ENCODE peak calls at places on chromosomes 6 and 20, in six cellular contexts. One of them, this sample, is unnamed.
A peak's percentile ranks its signal among the peaks of the same experiment; 100 is the strongest.

GRCh38 chr20:36421641-36422040 is 115.5 kb downstream of the DLGAP4 start:
- DNase-seq in CD8-positive, alpha-beta memory T cell: no peak
- DNase-seq in ovary: no peak
- DNase-seq in cardiac muscle cell: no peak
- DNase-seq in naive thymus-derived CD4-positive, alpha-beta T cell: no peak
- DNase-seq in aorta: no peak
- DNase-seq in this sample: no peak

GRCh38 chr6:131946992-131947955 is 3.9 kb downstream of the CCN2 start:
- DNase-seq in CD8-positive, alpha-beta memory T cell: no peak
- DNase-seq in naive thymus-derived CD4-positive, alpha-beta T cell: no peak
- DNase-seq in cardiac muscle cell: no peak
- DNase-seq in ovary: no peak
- DNase-seq in aorta: no peak
- DNase-seq in this sample: no peak

GRCh38 chr6:79180082-79180481 is 54.4 kb downstream of the HMGN3 start:
- DNase-seq in cardiac muscle cell: no peak
- DNase-seq in naive thymus-derived CD4-positive, alpha-beta T cell: no peak
- DNase-seq in aorta: no peak
- DNase-seq in ovary: no peak
- DNase-seq in CD8-positive, alpha-beta memory T cell: no peak
- DNase-seq in this sample: peak; percentile 13

GRCh38 chr6:167721291-167721690 is 105.4 kb upstream of the AFDN start:
- DNase-seq in ovary: no peak
- DNase-seq in aorta: no peak
- DNase-seq in CD8-positive, alpha-beta memory T cell: no peak
- DNase-seq in cardiac muscle cell: no peak
- DNase-seq in naive thymus-derived CD4-positive, alpha-beta T cell: no peak
- DNase-seq in this sample: no peak

GRCh38 chr6:113856011-113856551 is 1.1 kb upstream of the MARCKS start:
- DNase-seq in CD8-positive, alpha-beta memory T cell: peak; percentile 7
- DNase-seq in aorta: peak; percentile 45
- DNase-seq in ovary: peak; percentile 9
- DNase-seq in naive thymus-derived CD4-positive, alpha-beta T cell: no peak
- DNase-seq in cardiac muscle cell: peak; percentile 54
- DNase-seq in this sample: no peak

GRCh38 chr6:128208851-128209580 is 308.2 kb upstream of the THEMIS start:
- DNase-seq in CD8-positive, alpha-beta memory T cell: no peak
- DNase-seq in aorta: no peak
- DNase-seq in naive thymus-derived CD4-positive, alpha-beta T cell: no peak
- DNase-seq in cardiac muscle cell: no peak
- DNase-seq in ovary: no peak
- DNase-seq in this sample: no peak

GRCh38 chr6:57294829-57295228 is 22.6 kb upstream of the PRIM2 start:
- DNase-seq in naive thymus-derived CD4-positive, alpha-beta T cell: no peak
- DNase-seq in aorta: peak; percentile 63
- DNase-seq in CD8-positive, alpha-beta memory T cell: no peak
- DNase-seq in ovary: no peak
- DNase-seq in cardiac muscle cell: no peak
- DNase-seq in this sample: no peak

GRCh38 chr20:1894951-1895673 is at the start of gene SIRPA:
- DNase-seq in naive thymus-derived CD4-positive, alpha-beta T cell: no peak
- DNase-seq in CD8-positive, alpha-beta memory T cell: no peak
- DNase-seq in cardiac muscle cell: peak; percentile 80
- DNase-seq in ovary: peak; percentile 77
- DNase-seq in aorta: peak; percentile 80
- DNase-seq in this sample: peak; percentile 55

GRCh38 chr6:129264480-129265045 is 381.6 kb downstream of the LAMA2 start:
- DNase-seq in aorta: no peak
- DNase-seq in naive thymus-derived CD4-positive, alpha-beta T cell: no peak
- DNase-seq in cardiac muscle cell: no peak
- DNase-seq in CD8-positive, alpha-beta memory T cell: no peak
- DNase-seq in ovary: no peak
- DNase-seq in this sample: no peak

GRCh38 chr6:168127384-168127868 is 48.4 kb upstream of the FRMD1 start:
- DNase-seq in cardiac muscle cell: no peak
- DNase-seq in naive thymus-derived CD4-positive, alpha-beta T cell: no peak
- DNase-seq in aorta: no peak
- DNase-seq in ovary: no peak
- DNase-seq in CD8-positive, alpha-beta memory T cell: no peak
- DNase-seq in this sample: no peak

GRCh38 chr6:111871725-111872520 is 1.3 kb downstream of the FYN start:
- DNase-seq in CD8-positive, alpha-beta memory T cell: peak; percentile 52
- DNase-seq in aorta: no peak
- DNase-seq in ovary: peak; percentile 17
- DNase-seq in naive thymus-derived CD4-positive, alpha-beta T cell: peak; percentile 52
- DNase-seq in cardiac muscle cell: peak; percentile 45
- DNase-seq in this sample: peak; percentile 38

GRCh38 chr6:28941681-28942448 is 18.1 kb upstream of the TRIM27 start:
- DNase-seq in CD8-positive, alpha-beta memory T cell: no peak
- DNase-seq in cardiac muscle cell: peak; percentile 60
- DNase-seq in aorta: no peak
- DNase-seq in naive thymus-derived CD4-positive, alpha-beta T cell: no peak
- DNase-seq in ovary: no peak
- DNase-seq in this sample: peak; percentile 79

GRCh38 chr6:16205377-16206144 is 32.8 kb upstream of the GMPR start:
- DNase-seq in cardiac muscle cell: no peak
- DNase-seq in ovary: no peak
- DNase-seq in CD8-positive, alpha-beta memory T cell: no peak
- DNase-seq in aorta: no peak
- DNase-seq in naive thymus-derived CD4-positive, alpha-beta T cell: no peak
- DNase-seq in this sample: no peak

GRCh38 chr20:16349518-16350295 is 223.5 kb downstream of the KIF16B start:
- DNase-seq in naive thymus-derived CD4-positive, alpha-beta T cell: no peak
- DNase-seq in ovary: no peak
- DNase-seq in cardiac muscle cell: no peak
- DNase-seq in CD8-positive, alpha-beta memory T cell: no peak
- DNase-seq in aorta: no peak
- DNase-seq in this sample: no peak

GRCh38 chr20:59495894-59496510 is 108.3 kb upstream of the PHACTR3 start:
- DNase-seq in aorta: peak; percentile 64
- DNase-seq in CD8-positive, alpha-beta memory T cell: peak; percentile 41
- DNase-seq in naive thymus-derived CD4-positive, alpha-beta T cell: peak; percentile 63
- DNase-seq in cardiac muscle cell: peak; percentile 80
- DNase-seq in ovary: peak; percentile 13
- DNase-seq in this sample: peak; percentile 42

GRCh38 chr20:33944914-33945313 is 48.8 kb upstream of the RALY start:
- DNase-seq in naive thymus-derived CD4-positive, alpha-beta T cell: no peak
- DNase-seq in ovary: no peak
- DNase-seq in CD8-positive, alpha-beta memory T cell: no peak
- DNase-seq in cardiac muscle cell: no peak
- DNase-seq in aorta: no peak
- DNase-seq in this sample: no peak

GRCh38 chr6:148438593-148438992 is 96.0 kb downstream of the SASH1 start:
- DNase-seq in ovary: no peak
- DNase-seq in aorta: no peak
- DNase-seq in CD8-positive, alpha-beta memory T cell: no peak
- DNase-seq in cardiac muscle cell: no peak
- DNase-seq in naive thymus-derived CD4-positive, alpha-beta T cell: no peak
- DNase-seq in this sample: no peak

GRCh38 chr6:170420264-170420663 is 113.7 kb downstream of the FAM120B start:
- DNase-seq in cardiac muscle cell: no peak
- DNase-seq in aorta: no peak
- DNase-seq in CD8-positive, alpha-beta memory T cell: no peak
- DNase-seq in naive thymus-derived CD4-positive, alpha-beta T cell: no peak
- DNase-seq in ovary: no peak
- DNase-seq in this sample: no peak

GRCh38 chr6:147382945-147383554 is 125.4 kb upstream of the SAMD5 start:
- DNase-seq in ovary: no peak
- DNase-seq in cardiac muscle cell: peak; percentile 37
- DNase-seq in naive thymus-derived CD4-positive, alpha-beta T cell: no peak
- DNase-seq in CD8-positive, alpha-beta memory T cell: no peak
- DNase-seq in aorta: no peak
- DNase-seq in this sample: peak; percentile 27

GRCh38 chr6:38671885-38672467 is 31.0 kb downstream of the GLO1 start:
- DNase-seq in ovary: no peak
- DNase-seq in CD8-positive, alpha-beta memory T cell: peak; percentile 29
- DNase-seq in naive thymus-derived CD4-positive, alpha-beta T cell: peak; percentile 32
- DNase-seq in cardiac muscle cell: peak; percentile 68
- DNase-seq in aorta: no peak
- DNase-seq in this sample: peak; percentile 58

GRCh38 chr20:1491281-1491840 is at the start of gene SIRPB2:
- DNase-seq in CD8-positive, alpha-beta memory T cell: no peak
- DNase-seq in cardiac muscle cell: no peak
- DNase-seq in aorta: peak; percentile 78
- DNase-seq in naive thymus-derived CD4-positive, alpha-beta T cell: no peak
- DNase-seq in ovary: no peak
- DNase-seq in this sample: no peak

GRCh38 chr20:64058536-64058935 is 4.5 kb upstream of the TCEA2 start:
- DNase-seq in CD8-positive, alpha-beta memory T cell: no peak
- DNase-seq in aorta: no peak
- DNase-seq in cardiac muscle cell: no peak
- DNase-seq in naive thymus-derived CD4-positive, alpha-beta T cell: no peak
- DNase-seq in ovary: no peak
- DNase-seq in this sample: no peak

GRCh38 chr20:53099851-53100250 is 127.7 kb downstream of the TSHZ2 start:
- DNase-seq in ovary: no peak
- DNase-seq in naive thymus-derived CD4-positive, alpha-beta T cell: no peak
- DNase-seq in CD8-positive, alpha-beta memory T cell: no peak
- DNase-seq in cardiac muscle cell: no peak
- DNase-seq in aorta: no peak
- DNase-seq in this sample: no peak

GRCh38 chr20:3843490-3843889 is 3.1 kb upstream of the MAVS start:
- DNase-seq in cardiac muscle cell: no peak
- DNase-seq in ovary: no peak
- DNase-seq in aorta: no peak
- DNase-seq in CD8-positive, alpha-beta memory T cell: no peak
- DNase-seq in naive thymus-derived CD4-positive, alpha-beta T cell: no peak
- DNase-seq in this sample: no peak

GRCh38 chr6:148413321-148414094 is 70.9 kb downstream of the SASH1 start:
- DNase-seq in aorta: no peak
- DNase-seq in cardiac muscle cell: no peak
- DNase-seq in ovary: no peak
- DNase-seq in naive thymus-derived CD4-positive, alpha-beta T cell: no peak
- DNase-seq in CD8-positive, alpha-beta memory T cell: no peak
- DNase-seq in this sample: no peak

GRCh38 chr6:31870385-31870921 is 7.8 kb upstream of the NEU1 start:
- DNase-seq in CD8-positive, alpha-beta memory T cell: no peak
- DNase-seq in aorta: no peak
- DNase-seq in ovary: no peak
- DNase-seq in cardiac muscle cell: no peak
- DNase-seq in naive thymus-derived CD4-positive, alpha-beta T cell: no peak
- DNase-seq in this sample: no peak

GRCh38 chr6:65199683-65200082 is 507.3 kb downstream of the EYS start:
- DNase-seq in CD8-positive, alpha-beta memory T cell: no peak
- DNase-seq in ovary: no peak
- DNase-seq in naive thymus-derived CD4-positive, alpha-beta T cell: no peak
- DNase-seq in aorta: no peak
- DNase-seq in cardiac muscle cell: no peak
- DNase-seq in this sample: no peak

GRCh38 chr6:31620586-31621319 is at the start of gene PRRC2A:
- DNase-seq in aorta: no peak
- DNase-seq in CD8-positive, alpha-beta memory T cell: peak; percentile 81
- DNase-seq in naive thymus-derived CD4-positive, alpha-beta T cell: no peak
- DNase-seq in cardiac muscle cell: peak; percentile 86
- DNase-seq in ovary: peak; percentile 96
- DNase-seq in this sample: peak; percentile 98

GRCh38 chr6:13886949-13887348 is 37.8 kb upstream of the RNF182 start:
- DNase-seq in cardiac muscle cell: no peak
- DNase-seq in aorta: no peak
- DNase-seq in naive thymus-derived CD4-positive, alpha-beta T cell: no peak
- DNase-seq in ovary: no peak
- DNase-seq in CD8-positive, alpha-beta memory T cell: no peak
- DNase-seq in this sample: no peak

GRCh38 chr6:157055863-157056262 is 267.5 kb downstream of the TMEM242 start:
- DNase-seq in ovary: no peak
- DNase-seq in naive thymus-derived CD4-positive, alpha-beta T cell: no peak
- DNase-seq in CD8-positive, alpha-beta memory T cell: no peak
- DNase-seq in cardiac muscle cell: no peak
- DNase-seq in aorta: no peak
- DNase-seq in this sample: no peak
- H3K4me1 ChIP-seq in ovary: peaks cover 4% of the 10 kb centered on the region
- H3K4me1 ChIP-seq in naive thymus-derived CD4-positive, alpha-beta T cell: peaks cover 31% of the 10 kb centered on the region
- H3K4me1 ChIP-seq in CD8-positive, alpha-beta memory T cell: peaks cover 32% of the 10 kb centered on the region
- H3K4me1 ChIP-seq in cardiac muscle cell: peaks cover 15% of the 10 kb centered on the region
- H3K4me1 ChIP-seq in aorta: no peaks in the 10 kb centered on the region
- H3K4me1 ChIP-seq in this sample: peaks cover 4% of the 10 kb centered on the region

GRCh38 chr20:17556842-17557674 is 12.8 kb upstream of the DSTN start:
- DNase-seq in ovary: peak; percentile 66
- DNase-seq in naive thymus-derived CD4-positive, alpha-beta T cell: no peak
- DNase-seq in cardiac muscle cell: no peak
- DNase-seq in CD8-positive, alpha-beta memory T cell: no peak
- DNase-seq in aorta: peak; percentile 78
- DNase-seq in this sample: no peak
- H3K4me3 ChIP-seq in ovary: no peak overlapping the region
- H3K4me3 ChIP-seq in naive thymus-derived CD4-positive, alpha-beta T cell: no peak overlapping the region
- H3K4me3 ChIP-seq in cardiac muscle cell: no peak overlapping the region
- H3K4me3 ChIP-seq in CD8-positive, alpha-beta memory T cell: no peak overlapping the region
- H3K4me3 ChIP-seq in aorta: no peak overlapping the region
- H3K4me3 ChIP-seq in this sample: no peak overlapping the region

DNA sequence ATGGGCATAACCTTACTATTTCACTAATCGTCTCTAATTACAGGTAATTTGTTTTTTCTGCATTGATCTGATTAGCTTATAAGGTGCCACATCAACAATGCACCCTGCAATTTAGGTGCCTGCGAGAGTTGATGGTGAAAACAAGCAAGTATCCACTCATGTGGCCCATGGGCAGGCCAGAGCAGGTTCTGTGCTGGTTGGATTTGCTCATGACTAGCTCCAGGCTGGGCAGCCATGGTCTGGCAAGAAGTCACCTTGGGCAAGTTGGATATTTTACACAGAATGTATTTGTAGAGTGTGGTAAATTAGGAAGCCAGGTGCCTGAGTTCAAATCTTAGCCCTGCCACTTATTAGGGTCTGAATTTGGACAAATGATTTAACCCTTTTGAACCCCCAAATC is 25.3 kb downstream of the RAB44 start:
- DNase-seq in cardiac muscle cell: no peak
- DNase-seq in ovary: no peak
- DNase-seq in naive thymus-derived CD4-positive, alpha-beta T cell: no peak
- DNase-seq in aorta: no peak
- DNase-seq in CD8-positive, alpha-beta memory T cell: no peak
- DNase-seq in this sample: no peak
- H3K4me1 ChIP-seq in cardiac muscle cell: no peaks in the 10 kb centered on the region
- H3K4me1 ChIP-seq in ovary: no peaks in the 10 kb centered on the region
- H3K4me1 ChIP-seq in naive thymus-derived CD4-positive, alpha-beta T cell: peaks cover 3% of the 10 kb centered on the region
- H3K4me1 ChIP-seq in aorta: no peaks in the 10 kb centered on the region
- H3K4me1 ChIP-seq in CD8-positive, alpha-beta memory T cell: no peaks in the 10 kb centered on the region
- H3K4me1 ChIP-seq in this sample: peaks cover 3% of the 10 kb centered on the region

DNA sequence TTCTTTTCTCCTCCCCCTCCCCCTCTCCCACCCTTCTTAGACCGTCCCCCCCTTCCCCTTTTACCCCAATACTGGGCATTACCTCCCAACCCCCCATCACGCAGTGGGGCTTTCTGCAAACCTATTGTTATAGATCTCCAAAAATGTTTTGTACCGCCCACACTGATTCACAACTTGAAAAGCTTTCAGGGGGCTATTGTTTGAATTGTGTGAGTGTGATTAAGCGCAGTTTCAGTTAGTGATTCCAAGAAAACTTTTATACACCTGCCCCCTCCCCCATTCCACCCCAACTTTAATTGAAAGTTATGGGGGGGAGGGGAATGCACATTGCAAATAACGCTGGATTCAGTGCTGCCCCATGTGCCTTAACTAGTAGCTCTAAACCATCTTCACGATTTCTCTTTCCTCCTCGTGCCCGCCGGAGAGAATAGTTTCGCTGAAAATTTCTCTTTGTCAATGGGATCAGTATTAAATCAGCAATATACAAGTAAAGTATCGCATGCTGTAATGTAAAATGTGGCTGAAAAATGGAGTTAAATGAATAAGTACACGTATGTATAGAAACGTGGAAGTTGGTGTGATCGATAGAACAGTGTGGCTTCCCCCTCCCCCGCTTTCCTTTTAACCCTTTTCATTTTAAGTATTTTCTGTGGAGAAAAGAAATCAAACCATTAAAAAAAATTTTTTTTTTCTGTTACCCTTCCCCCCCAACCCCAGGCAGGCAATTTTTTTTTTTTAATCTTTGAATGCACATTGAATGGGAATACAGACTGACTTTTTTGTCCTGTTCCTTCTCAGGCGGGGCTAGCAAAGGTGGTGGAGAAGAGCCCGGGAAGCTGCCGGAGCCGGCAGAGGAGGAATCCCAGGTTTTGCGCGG is 632 bp downstream of the LIN28B start:
- DNase-seq in aorta: no peak
- DNase-seq in cardiac muscle cell: peak; percentile 41
- DNase-seq in naive thymus-derived CD4-positive, alpha-beta T cell: no peak
- DNase-seq in CD8-positive, alpha-beta memory T cell: no peak
- DNase-seq in ovary: no peak
- DNase-seq in this sample: peak; percentile 76
- H3K4me3 ChIP-seq in aorta: no peak overlapping the region
- H3K4me3 ChIP-seq in cardiac muscle cell: peak overlapping the region; percentile 76
- H3K4me3 ChIP-seq in naive thymus-derived CD4-positive, alpha-beta T cell: no peak overlapping the region
- H3K4me3 ChIP-seq in CD8-positive, alpha-beta memory T cell: no peak overlapping the region
- H3K4me3 ChIP-seq in ovary: no peak overlapping the region
- H3K4me3 ChIP-seq in this sample: peak overlapping the region; percentile 47

This sample was measured in HAP-1.